ENCODE peak calls at places on chromosomes 7 and 10, in seven cellular contexts. One of them, this sample, is unnamed.

GRCh38 chr7:97819161-97819560 is 53.0 kb downstream of the ASNS start:
- DNase-seq in adrenal gland: no peak
- DNase-seq in stimulated activated naive CD8-positive, alpha-beta T cell treated with anti-CD3 and anti-CD28 coated beads, Interleukin-15, Interleukin-2, amounts not matched to agents 100 U/mL and 50 U/mL, for 24 hours: no peak
- DNase-seq in heart left ventricle: no peak
- DNase-seq in pulmonary artery endothelial cell: no peak
- DNase-seq in GM19239: no peak
- DNase-seq in activated T-helper 2 cell treated with anti-CD3 and anti-CD28 coated beads, Interferon-gamma antibody, Interleukin-2, Interleukin-4, amounts not matched to agents 10 μg/mL and 5 μg/mL and 100 μg/mL, durations not matched to agents 14 hours and 24 hours and 36 hours: no peak
- DNase-seq in this sample: no peak

GRCh38 chr7:137882261-137882668 is 35.5 kb upstream of the DGKI start:
- DNase-seq in adrenal gland: peak
- DNase-seq in stimulated activated naive CD8-positive, alpha-beta T cell treated with anti-CD3 and anti-CD28 coated beads, Interleukin-15, Interleukin-2, amounts not matched to agents 100 U/mL and 50 U/mL, for 24 hours: peak
- DNase-seq in heart left ventricle: no peak
- DNase-seq in pulmonary artery endothelial cell: peak
- DNase-seq in GM19239: no peak
- DNase-seq in activated T-helper 2 cell treated with anti-CD3 and anti-CD28 coated beads, Interferon-gamma antibody, Interleukin-2, Interleukin-4, amounts not matched to agents 10 μg/mL and 5 μg/mL and 100 μg/mL, durations not matched to agents 14 hours and 24 hours and 36 hours: no peak
- DNase-seq in this sample: peak

GRCh38 chr10:8193546-8193945 is 139.1 kb downstream of the GATA3 start:
- DNase-seq in adrenal gland: no peak
- DNase-seq in stimulated activated naive CD8-positive, alpha-beta T cell treated with anti-CD3 and anti-CD28 coated beads, Interleukin-15, Interleukin-2, amounts not matched to agents 100 U/mL and 50 U/mL, for 24 hours: no peak
- DNase-seq in heart left ventricle: no peak
- DNase-seq in pulmonary artery endothelial cell: no peak
- DNase-seq in GM19239: no peak
- DNase-seq in activated T-helper 2 cell treated with anti-CD3 and anti-CD28 coated beads, Interferon-gamma antibody, Interleukin-2, Interleukin-4, amounts not matched to agents 10 μg/mL and 5 μg/mL and 100 μg/mL, durations not matched to agents 14 hours and 24 hours and 36 hours: no peak
- DNase-seq in this sample: no peak

GRCh38 chr7:131649003-131649541 is 92.6 kb upstream of the PODXL start:
- DNase-seq in adrenal gland: no peak
- DNase-seq in stimulated activated naive CD8-positive, alpha-beta T cell treated with anti-CD3 and anti-CD28 coated beads, Interleukin-15, Interleukin-2, amounts not matched to agents 100 U/mL and 50 U/mL, for 24 hours: no peak
- DNase-seq in heart left ventricle: no peak
- DNase-seq in pulmonary artery endothelial cell: no peak
- DNase-seq in GM19239: no peak
- DNase-seq in activated T-helper 2 cell treated with anti-CD3 and anti-CD28 coated beads, Interferon-gamma antibody, Interleukin-2, Interleukin-4, amounts not matched to agents 10 μg/mL and 5 μg/mL and 100 μg/mL, durations not matched to agents 14 hours and 24 hours and 36 hours: no peak
- DNase-seq in this sample: no peak

GRCh38 chr7:63925262-63925625 is 73.4 kb upstream of the ZNF722 start:
- DNase-seq in adrenal gland: no peak
- DNase-seq in stimulated activated naive CD8-positive, alpha-beta T cell treated with anti-CD3 and anti-CD28 coated beads, Interleukin-15, Interleukin-2, amounts not matched to agents 100 U/mL and 50 U/mL, for 24 hours: no peak
- DNase-seq in heart left ventricle: no peak
- DNase-seq in pulmonary artery endothelial cell: no peak
- DNase-seq in GM19239: no peak
- DNase-seq in activated T-helper 2 cell treated with anti-CD3 and anti-CD28 coated beads, Interferon-gamma antibody, Interleukin-2, Interleukin-4, amounts not matched to agents 10 μg/mL and 5 μg/mL and 100 μg/mL, durations not matched to agents 14 hours and 24 hours and 36 hours: no peak
- DNase-seq in this sample: peak

GRCh38 chr10:43012578-43012977 is 64.3 kb upstream of the RET start:
- DNase-seq in adrenal gland: no peak
- DNase-seq in stimulated activated naive CD8-positive, alpha-beta T cell treated with anti-CD3 and anti-CD28 coated beads, Interleukin-15, Interleukin-2, amounts not matched to agents 100 U/mL and 50 U/mL, for 24 hours: no peak
- DNase-seq in heart left ventricle: no peak
- DNase-seq in pulmonary artery endothelial cell: no peak
- DNase-seq in GM19239: no peak
- DNase-seq in activated T-helper 2 cell treated with anti-CD3 and anti-CD28 coated beads, Interferon-gamma antibody, Interleukin-2, Interleukin-4, amounts not matched to agents 10 μg/mL and 5 μg/mL and 100 μg/mL, durations not matched to agents 14 hours and 24 hours and 36 hours: no peak
- DNase-seq in this sample: no peak

GRCh38 chr10:49803988-49804387 is 41.9 kb upstream of the OGDHL start:
- DNase-seq in adrenal gland: no peak
- DNase-seq in stimulated activated naive CD8-positive, alpha-beta T cell treated with anti-CD3 and anti-CD28 coated beads, Interleukin-15, Interleukin-2, amounts not matched to agents 100 U/mL and 50 U/mL, for 24 hours: no peak
- DNase-seq in heart left ventricle: no peak
- DNase-seq in pulmonary artery endothelial cell: no peak
- DNase-seq in GM19239: no peak
- DNase-seq in activated T-helper 2 cell treated with anti-CD3 and anti-CD28 coated beads, Interferon-gamma antibody, Interleukin-2, Interleukin-4, amounts not matched to agents 10 μg/mL and 5 μg/mL and 100 μg/mL, durations not matched to agents 14 hours and 24 hours and 36 hours: no peak
- DNase-seq in this sample: no peak

GRCh38 chr7:137122145-137122544 is 221.4 kb downstream of the PTN start:
- DNase-seq in adrenal gland: no peak
- DNase-seq in stimulated activated naive CD8-positive, alpha-beta T cell treated with anti-CD3 and anti-CD28 coated beads, Interleukin-15, Interleukin-2, amounts not matched to agents 100 U/mL and 50 U/mL, for 24 hours: no peak
- DNase-seq in heart left ventricle: no peak
- DNase-seq in pulmonary artery endothelial cell: no peak
- DNase-seq in GM19239: no peak
- DNase-seq in activated T-helper 2 cell treated with anti-CD3 and anti-CD28 coated beads, Interferon-gamma antibody, Interleukin-2, Interleukin-4, amounts not matched to agents 10 μg/mL and 5 μg/mL and 100 μg/mL, durations not matched to agents 14 hours and 24 hours and 36 hours: no peak
- DNase-seq in this sample: no peak

GRCh38 chr7:116432517-116432916 is 67.0 kb upstream of the CAV2 start:
- DNase-seq in adrenal gland: no peak
- DNase-seq in stimulated activated naive CD8-positive, alpha-beta T cell treated with anti-CD3 and anti-CD28 coated beads, Interleukin-15, Interleukin-2, amounts not matched to agents 100 U/mL and 50 U/mL, for 24 hours: no peak
- DNase-seq in heart left ventricle: no peak
- DNase-seq in pulmonary artery endothelial cell: no peak
- DNase-seq in GM19239: no peak
- DNase-seq in activated T-helper 2 cell treated with anti-CD3 and anti-CD28 coated beads, Interferon-gamma antibody, Interleukin-2, Interleukin-4, amounts not matched to agents 10 μg/mL and 5 μg/mL and 100 μg/mL, durations not matched to agents 14 hours and 24 hours and 36 hours: no peak
- DNase-seq in this sample: no peak

GRCh38 chr7:99374121-99375064 is at the start of gene ARPC1B:
- DNase-seq in adrenal gland: peak
- DNase-seq in stimulated activated naive CD8-positive, alpha-beta T cell treated with anti-CD3 and anti-CD28 coated beads, Interleukin-15, Interleukin-2, amounts not matched to agents 100 U/mL and 50 U/mL, for 24 hours: peak
- DNase-seq in heart left ventricle: peak
- DNase-seq in pulmonary artery endothelial cell: no peak
- DNase-seq in GM19239: peak
- DNase-seq in activated T-helper 2 cell treated with anti-CD3 and anti-CD28 coated beads, Interferon-gamma antibody, Interleukin-2, Interleukin-4, amounts not matched to agents 10 μg/mL and 5 μg/mL and 100 μg/mL, durations not matched to agents 14 hours and 24 hours and 36 hours: peak
- DNase-seq in this sample: peak

GRCh38 chr10:87101996-87102395 is 7.0 kb downstream of the SHLD2 start:
- DNase-seq in adrenal gland: no peak
- DNase-seq in stimulated activated naive CD8-positive, alpha-beta T cell treated with anti-CD3 and anti-CD28 coated beads, Interleukin-15, Interleukin-2, amounts not matched to agents 100 U/mL and 50 U/mL, for 24 hours: no peak
- DNase-seq in heart left ventricle: no peak
- DNase-seq in pulmonary artery endothelial cell: no peak
- DNase-seq in GM19239: no peak
- DNase-seq in activated T-helper 2 cell treated with anti-CD3 and anti-CD28 coated beads, Interferon-gamma antibody, Interleukin-2, Interleukin-4, amounts not matched to agents 10 μg/mL and 5 μg/mL and 100 μg/mL, durations not matched to agents 14 hours and 24 hours and 36 hours: no peak
- DNase-seq in this sample: no peak

GRCh38 chr10:110224992-110225391 is 17.6 kb downstream of the MXI1 start:
- DNase-seq in adrenal gland: no peak
- DNase-seq in stimulated activated naive CD8-positive, alpha-beta T cell treated with anti-CD3 and anti-CD28 coated beads, Interleukin-15, Interleukin-2, amounts not matched to agents 100 U/mL and 50 U/mL, for 24 hours: no peak
- DNase-seq in heart left ventricle: no peak
- DNase-seq in pulmonary artery endothelial cell: no peak
- DNase-seq in GM19239: no peak
- DNase-seq in activated T-helper 2 cell treated with anti-CD3 and anti-CD28 coated beads, Interferon-gamma antibody, Interleukin-2, Interleukin-4, amounts not matched to agents 10 μg/mL and 5 μg/mL and 100 μg/mL, durations not matched to agents 14 hours and 24 hours and 36 hours: no peak
- DNase-seq in this sample: no peak

GRCh38 chr10:131174651-131175540 is 136.6 kb downstream of the TCERG1L start:
- DNase-seq in adrenal gland: peak
- DNase-seq in stimulated activated naive CD8-positive, alpha-beta T cell treated with anti-CD3 and anti-CD28 coated beads, Interleukin-15, Interleukin-2, amounts not matched to agents 100 U/mL and 50 U/mL, for 24 hours: no peak
- DNase-seq in heart left ventricle: no peak
- DNase-seq in pulmonary artery endothelial cell: no peak
- DNase-seq in GM19239: no peak
- DNase-seq in activated T-helper 2 cell treated with anti-CD3 and anti-CD28 coated beads, Interferon-gamma antibody, Interleukin-2, Interleukin-4, amounts not matched to agents 10 μg/mL and 5 μg/mL and 100 μg/mL, durations not matched to agents 14 hours and 24 hours and 36 hours: no peak
- DNase-seq in this sample: no peak

GRCh38 chr10:102579206-102579790 is 65.0 kb upstream of the TRIM8 start:
- DNase-seq in adrenal gland: no peak
- DNase-seq in stimulated activated naive CD8-positive, alpha-beta T cell treated with anti-CD3 and anti-CD28 coated beads, Interleukin-15, Interleukin-2, amounts not matched to agents 100 U/mL and 50 U/mL, for 24 hours: no peak
- DNase-seq in heart left ventricle: no peak
- DNase-seq in pulmonary artery endothelial cell: no peak
- DNase-seq in GM19239: no peak
- DNase-seq in activated T-helper 2 cell treated with anti-CD3 and anti-CD28 coated beads, Interferon-gamma antibody, Interleukin-2, Interleukin-4, amounts not matched to agents 10 μg/mL and 5 μg/mL and 100 μg/mL, durations not matched to agents 14 hours and 24 hours and 36 hours: no peak
- DNase-seq in this sample: no peak

GRCh38 chr10:84933402-84933801 is 605.0 kb downstream of the CCSER2 start:
- DNase-seq in adrenal gland: no peak
- DNase-seq in stimulated activated naive CD8-positive, alpha-beta T cell treated with anti-CD3 and anti-CD28 coated beads, Interleukin-15, Interleukin-2, amounts not matched to agents 100 U/mL and 50 U/mL, for 24 hours: no peak
- DNase-seq in heart left ventricle: no peak
- DNase-seq in pulmonary artery endothelial cell: no peak
- DNase-seq in GM19239: no peak
- DNase-seq in activated T-helper 2 cell treated with anti-CD3 and anti-CD28 coated beads, Interferon-gamma antibody, Interleukin-2, Interleukin-4, amounts not matched to agents 10 μg/mL and 5 μg/mL and 100 μg/mL, durations not matched to agents 14 hours and 24 hours and 36 hours: no peak
- DNase-seq in this sample: no peak

GRCh38 chr7:132419538-132419937 is 156.7 kb downstream of the PLXNA4 start:
- DNase-seq in adrenal gland: no peak
- DNase-seq in stimulated activated naive CD8-positive, alpha-beta T cell treated with anti-CD3 and anti-CD28 coated beads, Interleukin-15, Interleukin-2, amounts not matched to agents 100 U/mL and 50 U/mL, for 24 hours: no peak
- DNase-seq in heart left ventricle: no peak
- DNase-seq in pulmonary artery endothelial cell: peak
- DNase-seq in GM19239: no peak
- DNase-seq in activated T-helper 2 cell treated with anti-CD3 and anti-CD28 coated beads, Interferon-gamma antibody, Interleukin-2, Interleukin-4, amounts not matched to agents 10 μg/mL and 5 μg/mL and 100 μg/mL, durations not matched to agents 14 hours and 24 hours and 36 hours: no peak
- DNase-seq in this sample: no peak

GRCh38 chr10:18582803-18583202 is 68.6 kb downstream of the NSUN6 start:
- DNase-seq in adrenal gland: no peak
- DNase-seq in stimulated activated naive CD8-positive, alpha-beta T cell treated with anti-CD3 and anti-CD28 coated beads, Interleukin-15, Interleukin-2, amounts not matched to agents 100 U/mL and 50 U/mL, for 24 hours: no peak
- DNase-seq in heart left ventricle: no peak
- DNase-seq in pulmonary artery endothelial cell: no peak
- DNase-seq in GM19239: no peak
- DNase-seq in activated T-helper 2 cell treated with anti-CD3 and anti-CD28 coated beads, Interferon-gamma antibody, Interleukin-2, Interleukin-4, amounts not matched to agents 10 μg/mL and 5 μg/mL and 100 μg/mL, durations not matched to agents 14 hours and 24 hours and 36 hours: peak
- DNase-seq in this sample: peak

GRCh38 chr10:75035975-75036708 is 75.3 kb upstream of the SAMD8 start:
- DNase-seq in adrenal gland: no peak
- DNase-seq in stimulated activated naive CD8-positive, alpha-beta T cell treated with anti-CD3 and anti-CD28 coated beads, Interleukin-15, Interleukin-2, amounts not matched to agents 100 U/mL and 50 U/mL, for 24 hours: peak
- DNase-seq in heart left ventricle: no peak
- DNase-seq in pulmonary artery endothelial cell: no peak
- DNase-seq in GM19239: no peak
- DNase-seq in activated T-helper 2 cell treated with anti-CD3 and anti-CD28 coated beads, Interferon-gamma antibody, Interleukin-2, Interleukin-4, amounts not matched to agents 10 μg/mL and 5 μg/mL and 100 μg/mL, durations not matched to agents 14 hours and 24 hours and 36 hours: no peak
- DNase-seq in this sample: no peak

GRCh38 chr10:80324086-80324485 is 32.5 kb downstream of the DYDC1 start:
- DNase-seq in adrenal gland: no peak
- DNase-seq in stimulated activated naive CD8-positive, alpha-beta T cell treated with anti-CD3 and anti-CD28 coated beads, Interleukin-15, Interleukin-2, amounts not matched to agents 100 U/mL and 50 U/mL, for 24 hours: no peak
- DNase-seq in heart left ventricle: no peak
- DNase-seq in pulmonary artery endothelial cell: no peak
- DNase-seq in GM19239: no peak
- DNase-seq in activated T-helper 2 cell treated with anti-CD3 and anti-CD28 coated beads, Interferon-gamma antibody, Interleukin-2, Interleukin-4, amounts not matched to agents 10 μg/mL and 5 μg/mL and 100 μg/mL, durations not matched to agents 14 hours and 24 hours and 36 hours: no peak
- DNase-seq in this sample: peak

GRCh38 chr7:36982749-36983148 is 258.5 kb upstream of the AOAH start:
- DNase-seq in adrenal gland: no peak
- DNase-seq in stimulated activated naive CD8-positive, alpha-beta T cell treated with anti-CD3 and anti-CD28 coated beads, Interleukin-15, Interleukin-2, amounts not matched to agents 100 U/mL and 50 U/mL, for 24 hours: no peak
- DNase-seq in heart left ventricle: no peak
- DNase-seq in pulmonary artery endothelial cell: no peak
- DNase-seq in GM19239: no peak
- DNase-seq in activated T-helper 2 cell treated with anti-CD3 and anti-CD28 coated beads, Interferon-gamma antibody, Interleukin-2, Interleukin-4, amounts not matched to agents 10 μg/mL and 5 μg/mL and 100 μg/mL, durations not matched to agents 14 hours and 24 hours and 36 hours: no peak
- DNase-seq in this sample: no peak

GRCh38 chr10:14048930-14049613 is 281.7 kb downstream of the FRMD4A start:
- DNase-seq in adrenal gland: no peak
- DNase-seq in stimulated activated naive CD8-positive, alpha-beta T cell treated with anti-CD3 and anti-CD28 coated beads, Interleukin-15, Interleukin-2, amounts not matched to agents 100 U/mL and 50 U/mL, for 24 hours: no peak
- DNase-seq in heart left ventricle: no peak
- DNase-seq in pulmonary artery endothelial cell: no peak
- DNase-seq in GM19239: no peak
- DNase-seq in activated T-helper 2 cell treated with anti-CD3 and anti-CD28 coated beads, Interferon-gamma antibody, Interleukin-2, Interleukin-4, amounts not matched to agents 10 μg/mL and 5 μg/mL and 100 μg/mL, durations not matched to agents 14 hours and 24 hours and 36 hours: no peak
- DNase-seq in this sample: peak

GRCh38 chr7:156158213-156158612 is 345.9 kb upstream of the SHH start:
- DNase-seq in adrenal gland: no peak
- DNase-seq in stimulated activated naive CD8-positive, alpha-beta T cell treated with anti-CD3 and anti-CD28 coated beads, Interleukin-15, Interleukin-2, amounts not matched to agents 100 U/mL and 50 U/mL, for 24 hours: no peak
- DNase-seq in heart left ventricle: no peak
- DNase-seq in pulmonary artery endothelial cell: no peak
- DNase-seq in GM19239: no peak
- DNase-seq in activated T-helper 2 cell treated with anti-CD3 and anti-CD28 coated beads, Interferon-gamma antibody, Interleukin-2, Interleukin-4, amounts not matched to agents 10 μg/mL and 5 μg/mL and 100 μg/mL, durations not matched to agents 14 hours and 24 hours and 36 hours: no peak
- DNase-seq in this sample: no peak

GRCh38 chr7:100132697-100133137 is 6.0 kb downstream of the MBLAC1 start:
- DNase-seq in adrenal gland: peak
- DNase-seq in stimulated activated naive CD8-positive, alpha-beta T cell treated with anti-CD3 and anti-CD28 coated beads, Interleukin-15, Interleukin-2, amounts not matched to agents 100 U/mL and 50 U/mL, for 24 hours: peak
- DNase-seq in heart left ventricle: no peak
- DNase-seq in pulmonary artery endothelial cell: peak
- DNase-seq in GM19239: no peak
- DNase-seq in activated T-helper 2 cell treated with anti-CD3 and anti-CD28 coated beads, Interferon-gamma antibody, Interleukin-2, Interleukin-4, amounts not matched to agents 10 μg/mL and 5 μg/mL and 100 μg/mL, durations not matched to agents 14 hours and 24 hours and 36 hours: peak
- DNase-seq in this sample: peak

GRCh38 chr10:103416436-103417147 is 20.2 kb downstream of the PDCD11 start:
- DNase-seq in adrenal gland: peak
- DNase-seq in stimulated activated naive CD8-positive, alpha-beta T cell treated with anti-CD3 and anti-CD28 coated beads, Interleukin-15, Interleukin-2, amounts not matched to agents 100 U/mL and 50 U/mL, for 24 hours: peak
- DNase-seq in heart left ventricle: no peak
- DNase-seq in pulmonary artery endothelial cell: peak
- DNase-seq in GM19239: no peak
- DNase-seq in activated T-helper 2 cell treated with anti-CD3 and anti-CD28 coated beads, Interferon-gamma antibody, Interleukin-2, Interleukin-4, amounts not matched to agents 10 μg/mL and 5 μg/mL and 100 μg/mL, durations not matched to agents 14 hours and 24 hours and 36 hours: peak
- DNase-seq in this sample: peak

GRCh38 chr10:21406595-21407218 is 118.8 kb downstream of the SKIDA1 start:
- DNase-seq in adrenal gland: no peak
- DNase-seq in stimulated activated naive CD8-positive, alpha-beta T cell treated with anti-CD3 and anti-CD28 coated beads, Interleukin-15, Interleukin-2, amounts not matched to agents 100 U/mL and 50 U/mL, for 24 hours: peak
- DNase-seq in heart left ventricle: no peak
- DNase-seq in pulmonary artery endothelial cell: no peak
- DNase-seq in GM19239: no peak
- DNase-seq in activated T-helper 2 cell treated with anti-CD3 and anti-CD28 coated beads, Interferon-gamma antibody, Interleukin-2, Interleukin-4, amounts not matched to agents 10 μg/mL and 5 μg/mL and 100 μg/mL, durations not matched to agents 14 hours and 24 hours and 36 hours: no peak
- DNase-seq in this sample: peak

GRCh38 chr7:444606-445005 is 75.0 kb downstream of the PDGFA start:
- DNase-seq in adrenal gland: no peak
- DNase-seq in stimulated activated naive CD8-positive, alpha-beta T cell treated with anti-CD3 and anti-CD28 coated beads, Interleukin-15, Interleukin-2, amounts not matched to agents 100 U/mL and 50 U/mL, for 24 hours: no peak
- DNase-seq in heart left ventricle: no peak
- DNase-seq in pulmonary artery endothelial cell: no peak
- DNase-seq in GM19239: no peak
- DNase-seq in activated T-helper 2 cell treated with anti-CD3 and anti-CD28 coated beads, Interferon-gamma antibody, Interleukin-2, Interleukin-4, amounts not matched to agents 10 μg/mL and 5 μg/mL and 100 μg/mL, durations not matched to agents 14 hours and 24 hours and 36 hours: no peak
- DNase-seq in this sample: no peak

GRCh38 chr10:126398383-126398743 is 10.1 kb upstream of the ADAM12 start:
- DNase-seq in adrenal gland: no peak
- DNase-seq in stimulated activated naive CD8-positive, alpha-beta T cell treated with anti-CD3 and anti-CD28 coated beads, Interleukin-15, Interleukin-2, amounts not matched to agents 100 U/mL and 50 U/mL, for 24 hours: no peak
- DNase-seq in heart left ventricle: no peak
- DNase-seq in pulmonary artery endothelial cell: no peak
- DNase-seq in GM19239: no peak
- DNase-seq in activated T-helper 2 cell treated with anti-CD3 and anti-CD28 coated beads, Interferon-gamma antibody, Interleukin-2, Interleukin-4, amounts not matched to agents 10 μg/mL and 5 μg/mL and 100 μg/mL, durations not matched to agents 14 hours and 24 hours and 36 hours: no peak
- DNase-seq in this sample: no peak

GRCh38 chr10:131802991-131803390 is 97.8 kb upstream of the PPP2R2D start:
- DNase-seq in adrenal gland: no peak
- DNase-seq in stimulated activated naive CD8-positive, alpha-beta T cell treated with anti-CD3 and anti-CD28 coated beads, Interleukin-15, Interleukin-2, amounts not matched to agents 100 U/mL and 50 U/mL, for 24 hours: no peak
- DNase-seq in heart left ventricle: peak
- DNase-seq in pulmonary artery endothelial cell: no peak
- DNase-seq in GM19239: no peak
- DNase-seq in activated T-helper 2 cell treated with anti-CD3 and anti-CD28 coated beads, Interferon-gamma antibody, Interleukin-2, Interleukin-4, amounts not matched to agents 10 μg/mL and 5 μg/mL and 100 μg/mL, durations not matched to agents 14 hours and 24 hours and 36 hours: no peak
- DNase-seq in this sample: no peak

GRCh38 chr7:68107256-68107655 is 1110.6 kb downstream of the TYW1 start:
- DNase-seq in adrenal gland: no peak
- DNase-seq in stimulated activated naive CD8-positive, alpha-beta T cell treated with anti-CD3 and anti-CD28 coated beads, Interleukin-15, Interleukin-2, amounts not matched to agents 100 U/mL and 50 U/mL, for 24 hours: no peak
- DNase-seq in heart left ventricle: no peak
- DNase-seq in pulmonary artery endothelial cell: no peak
- DNase-seq in GM19239: no peak
- DNase-seq in activated T-helper 2 cell treated with anti-CD3 and anti-CD28 coated beads, Interferon-gamma antibody, Interleukin-2, Interleukin-4, amounts not matched to agents 10 μg/mL and 5 μg/mL and 100 μg/mL, durations not matched to agents 14 hours and 24 hours and 36 hours: no peak
- DNase-seq in this sample: no peak

GRCh38 chr10:119283818-119284217 is 76.4 kb downstream of the GRK5 start:
- DNase-seq in adrenal gland: no peak
- DNase-seq in stimulated activated naive CD8-positive, alpha-beta T cell treated with anti-CD3 and anti-CD28 coated beads, Interleukin-15, Interleukin-2, amounts not matched to agents 100 U/mL and 50 U/mL, for 24 hours: no peak
- DNase-seq in heart left ventricle: no peak
- DNase-seq in pulmonary artery endothelial cell: no peak
- DNase-seq in GM19239: no peak
- DNase-seq in activated T-helper 2 cell treated with anti-CD3 and anti-CD28 coated beads, Interferon-gamma antibody, Interleukin-2, Interleukin-4, amounts not matched to agents 10 μg/mL and 5 μg/mL and 100 μg/mL, durations not matched to agents 14 hours and 24 hours and 36 hours: no peak
- DNase-seq in this sample: no peak

GRCh38 chr10:986881-987634 is 1.2 kb upstream of the GTPBP4 start:
- DNase-seq in adrenal gland: peak
- DNase-seq in stimulated activated naive CD8-positive, alpha-beta T cell treated with anti-CD3 and anti-CD28 coated beads, Interleukin-15, Interleukin-2, amounts not matched to agents 100 U/mL and 50 U/mL, for 24 hours: no peak
- DNase-seq in heart left ventricle: no peak
- DNase-seq in pulmonary artery endothelial cell: no peak
- DNase-seq in GM19239: no peak
- DNase-seq in activated T-helper 2 cell treated with anti-CD3 and anti-CD28 coated beads, Interferon-gamma antibody, Interleukin-2, Interleukin-4, amounts not matched to agents 10 μg/mL and 5 μg/mL and 100 μg/mL, durations not matched to agents 14 hours and 24 hours and 36 hours: no peak
- DNase-seq in this sample: peak

GRCh38 chr7:147833981-147834380 is 756.6 kb upstream of the C7orf33 start:
- DNase-seq in adrenal gland: no peak
- DNase-seq in stimulated activated naive CD8-positive, alpha-beta T cell treated with anti-CD3 and anti-CD28 coated beads, Interleukin-15, Interleukin-2, amounts not matched to agents 100 U/mL and 50 U/mL, for 24 hours: no peak
- DNase-seq in heart left ventricle: no peak
- DNase-seq in pulmonary artery endothelial cell: no peak
- DNase-seq in GM19239: no peak
- DNase-seq in activated T-helper 2 cell treated with anti-CD3 and anti-CD28 coated beads, Interferon-gamma antibody, Interleukin-2, Interleukin-4, amounts not matched to agents 10 μg/mL and 5 μg/mL and 100 μg/mL, durations not matched to agents 14 hours and 24 hours and 36 hours: no peak
- DNase-seq in this sample: no peak

GRCh38 chr7:51309361-51310130 is 7.1 kb downstream of the COBL start:
- DNase-seq in adrenal gland: peak
- DNase-seq in stimulated activated naive CD8-positive, alpha-beta T cell treated with anti-CD3 and anti-CD28 coated beads, Interleukin-15, Interleukin-2, amounts not matched to agents 100 U/mL and 50 U/mL, for 24 hours: no peak
- DNase-seq in heart left ventricle: no peak
- DNase-seq in pulmonary artery endothelial cell: no peak
- DNase-seq in GM19239: no peak
- DNase-seq in activated T-helper 2 cell treated with anti-CD3 and anti-CD28 coated beads, Interferon-gamma antibody, Interleukin-2, Interleukin-4, amounts not matched to agents 10 μg/mL and 5 μg/mL and 100 μg/mL, durations not matched to agents 14 hours and 24 hours and 36 hours: no peak
- DNase-seq in this sample: no peak

GRCh38 chr7:125357681-125358440 is 428.2 kb upstream of the POT1 start:
- DNase-seq in adrenal gland: no peak
- DNase-seq in stimulated activated naive CD8-positive, alpha-beta T cell treated with anti-CD3 and anti-CD28 coated beads, Interleukin-15, Interleukin-2, amounts not matched to agents 100 U/mL and 50 U/mL, for 24 hours: no peak
- DNase-seq in heart left ventricle: no peak
- DNase-seq in pulmonary artery endothelial cell: no peak
- DNase-seq in GM19239: no peak
- DNase-seq in activated T-helper 2 cell treated with anti-CD3 and anti-CD28 coated beads, Interferon-gamma antibody, Interleukin-2, Interleukin-4, amounts not matched to agents 10 μg/mL and 5 μg/mL and 100 μg/mL, durations not matched to agents 14 hours and 24 hours and 36 hours: no peak
- DNase-seq in this sample: no peak

GRCh38 chr7:95478139-95479037 is 7.4 kb upstream of the ASB4 start:
- DNase-seq in adrenal gland: no peak
- DNase-seq in stimulated activated naive CD8-positive, alpha-beta T cell treated with anti-CD3 and anti-CD28 coated beads, Interleukin-15, Interleukin-2, amounts not matched to agents 100 U/mL and 50 U/mL, for 24 hours: no peak
- DNase-seq in heart left ventricle: no peak
- DNase-seq in pulmonary artery endothelial cell: no peak
- DNase-seq in GM19239: no peak
- DNase-seq in activated T-helper 2 cell treated with anti-CD3 and anti-CD28 coated beads, Interferon-gamma antibody, Interleukin-2, Interleukin-4, amounts not matched to agents 10 μg/mL and 5 μg/mL and 100 μg/mL, durations not matched to agents 14 hours and 24 hours and 36 hours: no peak
- DNase-seq in this sample: peak

GRCh38 chr7:123673137-123673732 is 17.6 kb downstream of the LMOD2 start:
- DNase-seq in adrenal gland: no peak
- DNase-seq in stimulated activated naive CD8-positive, alpha-beta T cell treated with anti-CD3 and anti-CD28 coated beads, Interleukin-15, Interleukin-2, amounts not matched to agents 100 U/mL and 50 U/mL, for 24 hours: no peak
- DNase-seq in heart left ventricle: no peak
- DNase-seq in pulmonary artery endothelial cell: no peak
- DNase-seq in GM19239: no peak
- DNase-seq in activated T-helper 2 cell treated with anti-CD3 and anti-CD28 coated beads, Interferon-gamma antibody, Interleukin-2, Interleukin-4, amounts not matched to agents 10 μg/mL and 5 μg/mL and 100 μg/mL, durations not matched to agents 14 hours and 24 hours and 36 hours: no peak
- DNase-seq in this sample: no peak

GRCh38 chr7:36157506-36158320 is 4.7 kb downstream of the EEPD1 start:
- DNase-seq in adrenal gland: no peak
- DNase-seq in stimulated activated naive CD8-positive, alpha-beta T cell treated with anti-CD3 and anti-CD28 coated beads, Interleukin-15, Interleukin-2, amounts not matched to agents 100 U/mL and 50 U/mL, for 24 hours: no peak
- DNase-seq in heart left ventricle: no peak
- DNase-seq in pulmonary artery endothelial cell: no peak
- DNase-seq in GM19239: no peak
- DNase-seq in activated T-helper 2 cell treated with anti-CD3 and anti-CD28 coated beads, Interferon-gamma antibody, Interleukin-2, Interleukin-4, amounts not matched to agents 10 μg/mL and 5 μg/mL and 100 μg/mL, durations not matched to agents 14 hours and 24 hours and 36 hours: no peak
- DNase-seq in this sample: no peak

GRCh38 chr7:36967387-36967786 is 243.1 kb upstream of the AOAH start:
- DNase-seq in adrenal gland: peak
- DNase-seq in stimulated activated naive CD8-positive, alpha-beta T cell treated with anti-CD3 and anti-CD28 coated beads, Interleukin-15, Interleukin-2, amounts not matched to agents 100 U/mL and 50 U/mL, for 24 hours: no peak
- DNase-seq in heart left ventricle: peak
- DNase-seq in pulmonary artery endothelial cell: peak
- DNase-seq in GM19239: peak
- DNase-seq in activated T-helper 2 cell treated with anti-CD3 and anti-CD28 coated beads, Interferon-gamma antibody, Interleukin-2, Interleukin-4, amounts not matched to agents 10 μg/mL and 5 μg/mL and 100 μg/mL, durations not matched to agents 14 hours and 24 hours and 36 hours: no peak
- DNase-seq in this sample: peak